ENCODE peak calls at places on chromosome 22, in nine cellular contexts. One of them, this sample, is unnamed.

GRCh38 chr22:25702571-25703167 is 39.3 kb upstream of the MYO18B start:
- DNase-seq in AG04450: no peak
- DNase-seq in AG04449: no peak
- DNase-seq in activated CD8-positive, alpha-beta T cell treated with anti-CD3 and anti-CD28 coated beads for 36 hours: peak
- DNase-seq in H9: no peak
- DNase-seq in spleen: no peak
- DNase-seq in natural killer cell: no peak
- DNase-seq in AG09309: no peak
- DNase-seq in choroid plexus epithelial cell: no peak
- DNase-seq in this sample: no peak

GRCh38 chr22:49956418-49956770 is 4.2 kb upstream of the PIM3 start:
- DNase-seq in AG04450: no peak
- DNase-seq in AG04449: no peak
- DNase-seq in activated CD8-positive, alpha-beta T cell treated with anti-CD3 and anti-CD28 coated beads for 36 hours: no peak
- DNase-seq in H9: no peak
- DNase-seq in spleen: peak
- DNase-seq in natural killer cell: no peak
- DNase-seq in AG09309: no peak
- DNase-seq in choroid plexus epithelial cell: no peak
- DNase-seq in this sample: no peak

GRCh38 chr22:50208939-50209892 is 8.4 kb downstream of the SELENOO start:
- DNase-seq in AG04450: no peak
- DNase-seq in AG04449: no peak
- DNase-seq in activated CD8-positive, alpha-beta T cell treated with anti-CD3 and anti-CD28 coated beads for 36 hours: no peak
- DNase-seq in H9: no peak
- DNase-seq in spleen: peak
- DNase-seq in natural killer cell: no peak
- DNase-seq in AG09309: no peak
- DNase-seq in choroid plexus epithelial cell: no peak
- DNase-seq in this sample: no peak

GRCh38 chr22:19876941-19877625 is 22.4 kb upstream of the GNB1L start:
- DNase-seq in AG04450: no peak
- DNase-seq in AG04449: no peak
- DNase-seq in activated CD8-positive, alpha-beta T cell treated with anti-CD3 and anti-CD28 coated beads for 36 hours: peak
- DNase-seq in H9: no peak
- DNase-seq in spleen: peak
- DNase-seq in natural killer cell: no peak
- DNase-seq in AG09309: no peak
- DNase-seq in choroid plexus epithelial cell: no peak
- DNase-seq in this sample: peak

GRCh38 chr22:17988800-17989513 is 35.4 kb downstream of the MICAL3 start:
- DNase-seq in AG04450: no peak
- DNase-seq in AG04449: no peak
- DNase-seq in activated CD8-positive, alpha-beta T cell treated with anti-CD3 and anti-CD28 coated beads for 36 hours: no peak
- DNase-seq in H9: no peak
- DNase-seq in spleen: no peak
- DNase-seq in natural killer cell: no peak
- DNase-seq in AG09309: no peak
- DNase-seq in choroid plexus epithelial cell: no peak
- DNase-seq in this sample: no peak

GRCh38 chr22:19998991-19999820 is 17.4 kb downstream of the ARVCF start:
- DNase-seq in AG04450: no peak
- DNase-seq in AG04449: no peak
- DNase-seq in activated CD8-positive, alpha-beta T cell treated with anti-CD3 and anti-CD28 coated beads for 36 hours: no peak
- DNase-seq in H9: no peak
- DNase-seq in spleen: peak
- DNase-seq in natural killer cell: no peak
- DNase-seq in AG09309: no peak
- DNase-seq in choroid plexus epithelial cell: no peak
- DNase-seq in this sample: no peak

GRCh38 chr22:19959043-19959586 is 17.5 kb upstream of the TXNRD2 start:
- DNase-seq in AG04450: no peak
- DNase-seq in AG04449: no peak
- DNase-seq in activated CD8-positive, alpha-beta T cell treated with anti-CD3 and anti-CD28 coated beads for 36 hours: no peak
- DNase-seq in H9: peak
- DNase-seq in spleen: peak
- DNase-seq in natural killer cell: no peak
- DNase-seq in AG09309: no peak
- DNase-seq in choroid plexus epithelial cell: peak
- DNase-seq in this sample: no peak

GRCh38 chr22:26642465-26643367 is 14.7 kb upstream of the MIAT start:
- DNase-seq in AG04450: no peak
- DNase-seq in AG04449: no peak
- DNase-seq in activated CD8-positive, alpha-beta T cell treated with anti-CD3 and anti-CD28 coated beads for 36 hours: peak
- DNase-seq in H9: peak
- DNase-seq in spleen: peak
- DNase-seq in natural killer cell: peak
- DNase-seq in AG09309: no peak
- DNase-seq in choroid plexus epithelial cell: peak
- DNase-seq in this sample: no peak

GRCh38 chr22:27880778-27881394 is 38.2 kb downstream of the PITPNB start:
- DNase-seq in AG04450: peak
- DNase-seq in AG04449: peak
- DNase-seq in activated CD8-positive, alpha-beta T cell treated with anti-CD3 and anti-CD28 coated beads for 36 hours: peak
- DNase-seq in H9: no peak
- DNase-seq in spleen: no peak
- DNase-seq in natural killer cell: no peak
- DNase-seq in AG09309: peak
- DNase-seq in choroid plexus epithelial cell: peak
- DNase-seq in this sample: no peak

GRCh38 chr22:50696799-50697561 is 24.4 kb downstream of the SHANK3 start:
- DNase-seq in AG04450: no peak
- DNase-seq in AG04449: no peak
- DNase-seq in activated CD8-positive, alpha-beta T cell treated with anti-CD3 and anti-CD28 coated beads for 36 hours: no peak
- DNase-seq in H9: peak
- DNase-seq in spleen: peak
- DNase-seq in natural killer cell: no peak
- DNase-seq in AG09309: no peak
- DNase-seq in choroid plexus epithelial cell: peak
- DNase-seq in this sample: peak

GRCh38 chr22:27734066-27734465 is 67.5 kb downstream of the MN1 start:
- DNase-seq in AG04450: no peak
- DNase-seq in AG04449: no peak
- DNase-seq in activated CD8-positive, alpha-beta T cell treated with anti-CD3 and anti-CD28 coated beads for 36 hours: no peak
- DNase-seq in H9: no peak
- DNase-seq in spleen: no peak
- DNase-seq in natural killer cell: no peak
- DNase-seq in AG09309: no peak
- DNase-seq in choroid plexus epithelial cell: no peak
- DNase-seq in this sample: no peak

GRCh38 chr22:23305922-23306374 is 125.6 kb downstream of the BCR start:
- DNase-seq in AG04450: no peak
- DNase-seq in AG04449: no peak
- DNase-seq in activated CD8-positive, alpha-beta T cell treated with anti-CD3 and anti-CD28 coated beads for 36 hours: no peak
- DNase-seq in H9: no peak
- DNase-seq in spleen: peak
- DNase-seq in natural killer cell: no peak
- DNase-seq in AG09309: peak
- DNase-seq in choroid plexus epithelial cell: peak
- DNase-seq in this sample: peak

GRCh38 chr22:35155403-35156025 is 89.6 kb downstream of the ISX start:
- DNase-seq in AG04450: no peak
- DNase-seq in AG04449: no peak
- DNase-seq in activated CD8-positive, alpha-beta T cell treated with anti-CD3 and anti-CD28 coated beads for 36 hours: no peak
- DNase-seq in H9: no peak
- DNase-seq in spleen: no peak
- DNase-seq in natural killer cell: no peak
- DNase-seq in AG09309: no peak
- DNase-seq in choroid plexus epithelial cell: no peak
- DNase-seq in this sample: no peak
- TF ChIP-seq CTCF in AG04450: no peak
- TF ChIP-seq CTCF in AG04449: no peak
- TF ChIP-seq CTCF in activated CD8-positive, alpha-beta T cell treated with anti-CD3 and anti-CD28 coated beads for 36 hours: peak
- TF ChIP-seq CTCF in H9: peak
- TF ChIP-seq CTCF in spleen: no peak
- TF ChIP-seq CTCF in natural killer cell: peak
- TF ChIP-seq CTCF in AG09309: peak
- TF ChIP-seq CTCF in choroid plexus epithelial cell: no peak
- TF ChIP-seq CTCF in this sample: peak

GRCh38 chr22:43795320-43795719 is 16.8 kb downstream of the EFCAB6 start:
- DNase-seq in AG04450: no peak
- DNase-seq in AG04449: no peak
- DNase-seq in activated CD8-positive, alpha-beta T cell treated with anti-CD3 and anti-CD28 coated beads for 36 hours: no peak
- DNase-seq in H9: no peak
- DNase-seq in spleen: no peak
- DNase-seq in natural killer cell: no peak
- DNase-seq in AG09309: no peak
- DNase-seq in choroid plexus epithelial cell: no peak
- DNase-seq in this sample: no peak

GRCh38 chr22:43800970-43801369 is 11.1 kb downstream of the EFCAB6 start:
- DNase-seq in AG04450: no peak
- DNase-seq in AG04449: no peak
- DNase-seq in activated CD8-positive, alpha-beta T cell treated with anti-CD3 and anti-CD28 coated beads for 36 hours: no peak
- DNase-seq in H9: no peak
- DNase-seq in spleen: no peak
- DNase-seq in natural killer cell: no peak
- DNase-seq in AG09309: no peak
- DNase-seq in choroid plexus epithelial cell: no peak
- DNase-seq in this sample: no peak

GRCh38 chr22:43798492-43798891 is 13.6 kb downstream of the EFCAB6 start:
- DNase-seq in AG04450: no peak
- DNase-seq in AG04449: no peak
- DNase-seq in activated CD8-positive, alpha-beta T cell treated with anti-CD3 and anti-CD28 coated beads for 36 hours: no peak
- DNase-seq in H9: no peak
- DNase-seq in spleen: no peak
- DNase-seq in natural killer cell: no peak
- DNase-seq in AG09309: no peak
- DNase-seq in choroid plexus epithelial cell: no peak
- DNase-seq in this sample: no peak

GRCh38 chr22:43792905-43793304 is 19.2 kb downstream of the EFCAB6 start:
- DNase-seq in AG04450: no peak
- DNase-seq in AG04449: no peak
- DNase-seq in activated CD8-positive, alpha-beta T cell treated with anti-CD3 and anti-CD28 coated beads for 36 hours: no peak
- DNase-seq in H9: no peak
- DNase-seq in spleen: no peak
- DNase-seq in natural killer cell: no peak
- DNase-seq in AG09309: no peak
- DNase-seq in choroid plexus epithelial cell: no peak
- DNase-seq in this sample: no peak

GRCh38 chr22:43796567-43796966 is 15.5 kb downstream of the EFCAB6 start:
- DNase-seq in AG04450: peak
- DNase-seq in AG04449: peak
- DNase-seq in activated CD8-positive, alpha-beta T cell treated with anti-CD3 and anti-CD28 coated beads for 36 hours: no peak
- DNase-seq in H9: no peak
- DNase-seq in spleen: no peak
- DNase-seq in natural killer cell: no peak
- DNase-seq in AG09309: peak
- DNase-seq in choroid plexus epithelial cell: peak
- DNase-seq in this sample: no peak
- TF ChIP-seq CTCF in AG04450: peak
- TF ChIP-seq CTCF in AG04449: peak
- TF ChIP-seq CTCF in activated CD8-positive, alpha-beta T cell treated with anti-CD3 and anti-CD28 coated beads for 36 hours: no peak
- TF ChIP-seq CTCF in H9: peak
- TF ChIP-seq CTCF in spleen: no peak
- TF ChIP-seq CTCF in natural killer cell: no peak
- TF ChIP-seq CTCF in AG09309: peak
- TF ChIP-seq CTCF in choroid plexus epithelial cell: peak
- TF ChIP-seq CTCF in this sample: no peak

GRCh38 chr22:30423296-30423958 is 2.1 kb upstream of the MTFP1 start:
- DNase-seq in AG04450: no peak
- DNase-seq in AG04449: no peak
- DNase-seq in activated CD8-positive, alpha-beta T cell treated with anti-CD3 and anti-CD28 coated beads for 36 hours: peak
- DNase-seq in H9: no peak
- DNase-seq in spleen: peak
- DNase-seq in natural killer cell: no peak
- DNase-seq in AG09309: no peak
- DNase-seq in choroid plexus epithelial cell: peak
- DNase-seq in this sample: peak
- TF ChIP-seq CTCF in AG04450: peak
- TF ChIP-seq CTCF in AG04449: no peak
- TF ChIP-seq CTCF in activated CD8-positive, alpha-beta T cell treated with anti-CD3 and anti-CD28 coated beads for 36 hours: no peak
- TF ChIP-seq CTCF in H9: no peak
- TF ChIP-seq CTCF in spleen: peak
- TF ChIP-seq CTCF in natural killer cell: no peak
- TF ChIP-seq CTCF in AG09309: no peak
- TF ChIP-seq CTCF in choroid plexus epithelial cell: peak
- TF ChIP-seq CTCF in this sample: no peak

GRCh38 chr22:42075277-42075676 is 1.2 kb downstream of the PHETA2 start:
- DNase-seq in AG04450: no peak
- DNase-seq in AG04449: no peak
- DNase-seq in activated CD8-positive, alpha-beta T cell treated with anti-CD3 and anti-CD28 coated beads for 36 hours: no peak
- DNase-seq in H9: no peak
- DNase-seq in spleen: peak
- DNase-seq in natural killer cell: no peak
- DNase-seq in AG09309: no peak
- DNase-seq in choroid plexus epithelial cell: no peak
- DNase-seq in this sample: no peak

GRCh38 chr22:42072606-42073330 is 1.3 kb upstream of the PHETA2 start:
- DNase-seq in AG04450: no peak
- DNase-seq in AG04449: no peak
- DNase-seq in activated CD8-positive, alpha-beta T cell treated with anti-CD3 and anti-CD28 coated beads for 36 hours: peak
- DNase-seq in H9: no peak
- DNase-seq in spleen: peak
- DNase-seq in natural killer cell: no peak
- DNase-seq in AG09309: no peak
- DNase-seq in choroid plexus epithelial cell: no peak
- DNase-seq in this sample: no peak

GRCh38 chr22:42073568-42074152 is 388 bp upstream of the PHETA2 start:
- DNase-seq in AG04450: no peak
- DNase-seq in AG04449: no peak
- DNase-seq in activated CD8-positive, alpha-beta T cell treated with anti-CD3 and anti-CD28 coated beads for 36 hours: no peak
- DNase-seq in H9: no peak
- DNase-seq in spleen: peak
- DNase-seq in natural killer cell: no peak
- DNase-seq in AG09309: no peak
- DNase-seq in choroid plexus epithelial cell: no peak
- DNase-seq in this sample: no peak

GRCh38 chr22:42074846-42075245 is 798 bp downstream of the PHETA2 start:
- DNase-seq in AG04450: no peak
- DNase-seq in AG04449: no peak
- DNase-seq in activated CD8-positive, alpha-beta T cell treated with anti-CD3 and anti-CD28 coated beads for 36 hours: no peak
- DNase-seq in H9: no peak
- DNase-seq in spleen: peak
- DNase-seq in natural killer cell: no peak
- DNase-seq in AG09309: no peak
- DNase-seq in choroid plexus epithelial cell: peak
- DNase-seq in this sample: no peak

DNA sequence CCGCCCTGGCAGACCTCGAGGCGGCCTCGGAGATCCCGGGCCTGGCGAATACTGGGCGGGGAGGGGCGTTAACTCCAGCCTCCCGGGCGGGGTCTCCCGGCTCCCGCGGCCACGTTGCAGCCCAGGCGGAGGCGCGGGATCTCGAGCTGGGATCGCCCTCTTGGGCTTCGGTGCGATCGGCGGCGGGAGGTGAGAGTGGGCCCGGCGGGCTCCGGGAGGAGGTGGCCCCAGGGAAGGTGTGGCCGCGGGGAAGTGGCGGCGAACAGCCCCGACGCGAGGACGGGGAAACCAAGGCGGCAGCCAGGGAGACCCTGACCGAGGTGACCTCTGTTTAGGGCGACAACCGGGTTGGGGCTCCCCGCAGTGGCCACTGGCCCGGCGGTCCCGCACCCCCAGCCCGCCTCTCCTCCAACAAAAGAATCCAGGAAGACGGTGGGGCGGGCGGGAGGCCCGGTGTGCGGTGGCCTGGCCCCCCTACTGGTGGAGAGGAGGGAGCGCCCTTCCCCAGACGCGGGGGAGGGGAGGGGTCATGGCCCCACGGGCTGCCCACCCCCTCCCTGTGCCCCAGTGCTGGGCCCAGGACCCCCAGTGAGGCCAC is at the start of gene PHETA2:
- DNase-seq in AG04450: no peak
- DNase-seq in AG04449: no peak
- DNase-seq in activated CD8-positive, alpha-beta T cell treated with anti-CD3 and anti-CD28 coated beads for 36 hours: peak
- DNase-seq in H9: peak
- DNase-seq in spleen: peak
- DNase-seq in natural killer cell: peak
- DNase-seq in AG09309: no peak
- DNase-seq in choroid plexus epithelial cell: peak
- DNase-seq in this sample: peak
- TF ChIP-seq CTCF in AG04450: peak
- TF ChIP-seq CTCF in AG04449: peak
- TF ChIP-seq CTCF in activated CD8-positive, alpha-beta T cell treated with anti-CD3 and anti-CD28 coated beads for 36 hours: peak
- TF ChIP-seq CTCF in H9: peak
- TF ChIP-seq CTCF in spleen: peak
- TF ChIP-seq CTCF in natural killer cell: peak
- TF ChIP-seq CTCF in AG09309: peak
- TF ChIP-seq CTCF in choroid plexus epithelial cell: peak
- TF ChIP-seq CTCF in this sample: peak

This sample was measured in CD14-positive monocyte.